ENCODE peak calls at places on chromosomes 12 and 14, in four cellular contexts. One of them, this sample, is unnamed.

GRCh38 chr14:80414080-80414479 is 202.8 kb upstream of the DIO2 start:
- DNase-seq in Right ventricle myocardium inferior: no peak
- DNase-seq in activated CD8-positive, alpha-beta memory T cell treated with anti-CD3 and anti-CD28 coated beads, Interleukin-2, amount 50 U/mL, for 4 hours: no peak
- DNase-seq in HEK293T: no peak
- DNase-seq in this sample: no peak

GRCh38 chr14:51304428-51304827 is 64.4 kb downstream of the TMX1 start:
- DNase-seq in Right ventricle myocardium inferior: no peak
- DNase-seq in activated CD8-positive, alpha-beta memory T cell treated with anti-CD3 and anti-CD28 coated beads, Interleukin-2, amount 50 U/mL, for 4 hours: no peak
- DNase-seq in HEK293T: no peak
- DNase-seq in this sample: peak; percentile 36

GRCh38 chr12:55847033-55847432 is 4.3 kb upstream of the MMP19 start:
- DNase-seq in HEK293T: no peak
- DNase-seq in Right ventricle myocardium inferior: no peak
- DNase-seq in activated CD8-positive, alpha-beta memory T cell treated with anti-CD3 and anti-CD28 coated beads, Interleukin-2, amount 50 U/mL, for 4 hours: no peak
- DNase-seq in this sample: peak; percentile 78

GRCh38 chr12:20653871-20654270 is 41.3 kb upstream of the SLCO1C1 start:
- DNase-seq in HEK293T: no peak
- DNase-seq in Right ventricle myocardium inferior: no peak
- DNase-seq in activated CD8-positive, alpha-beta memory T cell treated with anti-CD3 and anti-CD28 coated beads, Interleukin-2, amount 50 U/mL, for 4 hours: no peak
- DNase-seq in this sample: no peak

GRCh38 chr14:99759546-99759925 is 33.7 kb upstream of the EML1 start:
- DNase-seq in HEK293T: no peak
- DNase-seq in activated CD8-positive, alpha-beta memory T cell treated with anti-CD3 and anti-CD28 coated beads, Interleukin-2, amount 50 U/mL, for 4 hours: no peak
- DNase-seq in Right ventricle myocardium inferior: no peak
- DNase-seq in this sample: no peak

GRCh38 chr14:23302290-23303225 is at the start of gene PPP1R3E:
- DNase-seq in HEK293T: peak; percentile 33
- DNase-seq in activated CD8-positive, alpha-beta memory T cell treated with anti-CD3 and anti-CD28 coated beads, Interleukin-2, amount 50 U/mL, for 4 hours: peak; percentile 90
- DNase-seq in Right ventricle myocardium inferior: peak; percentile 86
- DNase-seq in this sample: peak; percentile 55

GRCh38 chr14:105204931-105205717 is 24.0 kb upstream of the NUDT14 start:
- DNase-seq in Right ventricle myocardium inferior: no peak
- DNase-seq in activated CD8-positive, alpha-beta memory T cell treated with anti-CD3 and anti-CD28 coated beads, Interleukin-2, amount 50 U/mL, for 4 hours: no peak
- DNase-seq in HEK293T: no peak
- DNase-seq in this sample: no peak

GRCh38 chr12:2615665-2616387 is 178.9 kb upstream of the FKBP4 start:
- DNase-seq in activated CD8-positive, alpha-beta memory T cell treated with anti-CD3 and anti-CD28 coated beads, Interleukin-2, amount 50 U/mL, for 4 hours: no peak
- DNase-seq in HEK293T: no peak
- DNase-seq in Right ventricle myocardium inferior: no peak
- DNase-seq in this sample: no peak

GRCh38 chr12:110200124-110200417 is 75.9 kb downstream of the IFT81 start:
- DNase-seq in Right ventricle myocardium inferior: no peak
- DNase-seq in HEK293T: no peak
- DNase-seq in activated CD8-positive, alpha-beta memory T cell treated with anti-CD3 and anti-CD28 coated beads, Interleukin-2, amount 50 U/mL, for 4 hours: no peak
- DNase-seq in this sample: peak; percentile 30

GRCh38 chr14:52397844-52398243 is 83.7 kb downstream of the PTGER2 start:
- DNase-seq in HEK293T: no peak
- DNase-seq in Right ventricle myocardium inferior: no peak
- DNase-seq in activated CD8-positive, alpha-beta memory T cell treated with anti-CD3 and anti-CD28 coated beads, Interleukin-2, amount 50 U/mL, for 4 hours: no peak
- DNase-seq in this sample: peak; percentile 67

GRCh38 chr14:50335989-50336391 is 23.9 kb downstream of the DMAC2L start:
- DNase-seq in activated CD8-positive, alpha-beta memory T cell treated with anti-CD3 and anti-CD28 coated beads, Interleukin-2, amount 50 U/mL, for 4 hours: no peak
- DNase-seq in HEK293T: no peak
- DNase-seq in Right ventricle myocardium inferior: no peak
- DNase-seq in this sample: peak; percentile 27

GRCh38 chr12:13038491-13039161 is 5.6 kb upstream of the FAM234B start:
- DNase-seq in Right ventricle myocardium inferior: no peak
- DNase-seq in HEK293T: no peak
- DNase-seq in activated CD8-positive, alpha-beta memory T cell treated with anti-CD3 and anti-CD28 coated beads, Interleukin-2, amount 50 U/mL, for 4 hours: no peak
- DNase-seq in this sample: peak; percentile 71

GRCh38 chr14:76514599-76514998 is 138.7 kb downstream of the ESRRB start:
- DNase-seq in activated CD8-positive, alpha-beta memory T cell treated with anti-CD3 and anti-CD28 coated beads, Interleukin-2, amount 50 U/mL, for 4 hours: no peak
- DNase-seq in HEK293T: peak; percentile 67
- DNase-seq in Right ventricle myocardium inferior: no peak
- DNase-seq in this sample: peak; percentile 20

GRCh38 chr12:107775093-107775721 is 703 bp downstream of the ASCL4 start:
- DNase-seq in activated CD8-positive, alpha-beta memory T cell treated with anti-CD3 and anti-CD28 coated beads, Interleukin-2, amount 50 U/mL, for 4 hours: no peak
- DNase-seq in HEK293T: peak; percentile 73
- DNase-seq in Right ventricle myocardium inferior: no peak
- DNase-seq in this sample: no peak

GRCh38 chr12:117882603-117883184 is 86.1 kb downstream of the KSR2 start:
- DNase-seq in HEK293T: no peak
- DNase-seq in Right ventricle myocardium inferior: no peak
- DNase-seq in activated CD8-positive, alpha-beta memory T cell treated with anti-CD3 and anti-CD28 coated beads, Interleukin-2, amount 50 U/mL, for 4 hours: no peak
- DNase-seq in this sample: no peak

GRCh38 chr14:101022121-101022520 is 118.6 kb upstream of the RTL1 start:
- DNase-seq in HEK293T: no peak
- DNase-seq in Right ventricle myocardium inferior: no peak
- DNase-seq in activated CD8-positive, alpha-beta memory T cell treated with anti-CD3 and anti-CD28 coated beads, Interleukin-2, amount 50 U/mL, for 4 hours: peak; percentile 3
- DNase-seq in this sample: no peak

GRCh38 chr12:49231881-49232650 is 32.8 kb upstream of the TUBA1C start:
- DNase-seq in Right ventricle myocardium inferior: no peak
- DNase-seq in HEK293T: no peak
- DNase-seq in activated CD8-positive, alpha-beta memory T cell treated with anti-CD3 and anti-CD28 coated beads, Interleukin-2, amount 50 U/mL, for 4 hours: no peak
- DNase-seq in this sample: peak; percentile 15

GRCh38 chr12:84807249-84807648 is 105.3 kb downstream of the SLC6A15 start:
- DNase-seq in activated CD8-positive, alpha-beta memory T cell treated with anti-CD3 and anti-CD28 coated beads, Interleukin-2, amount 50 U/mL, for 4 hours: no peak
- DNase-seq in Right ventricle myocardium inferior: no peak
- DNase-seq in HEK293T: no peak
- DNase-seq in this sample: peak; percentile 54

GRCh38 chr12:27498761-27499160 is 25.2 kb upstream of the PPFIBP1 start:
- DNase-seq in HEK293T: no peak
- DNase-seq in Right ventricle myocardium inferior: no peak
- DNase-seq in activated CD8-positive, alpha-beta memory T cell treated with anti-CD3 and anti-CD28 coated beads, Interleukin-2, amount 50 U/mL, for 4 hours: no peak
- DNase-seq in this sample: no peak

GRCh38 chr14:49173765-49174373 is 412.3 kb downstream of the RPS29 start:
- DNase-seq in activated CD8-positive, alpha-beta memory T cell treated with anti-CD3 and anti-CD28 coated beads, Interleukin-2, amount 50 U/mL, for 4 hours: no peak
- DNase-seq in Right ventricle myocardium inferior: no peak
- DNase-seq in HEK293T: peak; percentile 66
- DNase-seq in this sample: peak; percentile 27

GRCh38 chr12:87870061-87870460 is 159.1 kb downstream of the C12orf50 start:
- DNase-seq in HEK293T: no peak
- DNase-seq in activated CD8-positive, alpha-beta memory T cell treated with anti-CD3 and anti-CD28 coated beads, Interleukin-2, amount 50 U/mL, for 4 hours: no peak
- DNase-seq in Right ventricle myocardium inferior: no peak
- DNase-seq in this sample: peak; percentile 58

GRCh38 chr12:122830517-122831214 is 4.6 kb upstream of the HIP1R start:
- DNase-seq in Right ventricle myocardium inferior: no peak
- DNase-seq in activated CD8-positive, alpha-beta memory T cell treated with anti-CD3 and anti-CD28 coated beads, Interleukin-2, amount 50 U/mL, for 4 hours: no peak
- DNase-seq in HEK293T: no peak
- DNase-seq in this sample: peak; percentile 96

This sample was measured in HCEC 1CT.